ENCODE peak calls at places on chromosomes 16 and 17, in seven cellular contexts. K is HepG2, T is SK-N-SH, S is GM12878, M is HCT116, N is H1, H is K562. E is an unnamed sample.

GRCh38 chr16:3364774-3365427 is 9.2 kb downstream of the OR2C1 start:
- DNase-seq in K (peak; percentile 94), T (peak; percentile 85), S (peak; percentile 50), M (no peak), N (no peak), H (no peak), E (peak; percentile 90)

GRCh38 chr17:41004397-41004796 is 4.5 kb downstream of the KRTAP3-1 start:
- DNase-seq in K (no peak), T (no peak), S (no peak), M (no peak), N (no peak), H (no peak), E (no peak)

GRCh38 chr17:47704116-47704515 is 10.2 kb downstream of the TBKBP1 start:
- DNase-seq in K (no peak), T (no peak), S (no peak), M (no peak), N (no peak), H (no peak), E (no peak)

GRCh38 chr17:50604470-50604869 is 30.2 kb upstream of the ABCC3 start:
- DNase-seq in K (no peak), T (peak; percentile 99), S (no peak), M (no peak), N (no peak), H (no peak), E (no peak)

GRCh38 chr16:55169780-55170179 is 154.2 kb upstream of the IRX6 start:
- DNase-seq in K (no peak), T (no peak), S (no peak), M (no peak), N (no peak), H (no peak), E (no peak)

GRCh38 chr16:79519448-79519847 is 81.1 kb downstream of the MAF start:
- DNase-seq in K (no peak), T (peak; percentile 73), S (no peak), M (no peak), N (no peak), H (peak; percentile 39), E (no peak)

GRCh38 chr17:75785016-75785769 is 587 bp downstream of the UNK start:
- DNase-seq in K (peak; percentile 87), T (peak; percentile 94), S (peak; percentile 67), M (peak; percentile 76), N (no peak), H (peak; percentile 97), E (peak; percentile 47)

GRCh38 chr16:78893340-78893739 is 707.2 kb downstream of the MAF start:
- DNase-seq in K (no peak), T (no peak), S (no peak), M (no peak), N (no peak), H (no peak), E (no peak)

GRCh38 chr16:48462146-48462740 is 77.0 kb upstream of the SIAH1 start:
- DNase-seq in K (no peak), T (no peak), S (no peak), M (no peak), N (no peak), H (no peak), E (no peak)

GRCh38 chr17:76523084-76524037 is 14.1 kb downstream of the CYGB start:
- DNase-seq in K (peak; percentile 53), T (peak; percentile 95), S (no peak), M (peak; percentile 58), N (peak; percentile 49), H (peak; percentile 84), E (peak; percentile 88)

GRCh38 chr17:39755550-39756375 is 18.0 kb downstream of the GRB7 start:
- DNase-seq in K (peak; percentile 23), T (no peak), S (peak; percentile 84), M (no peak), N (no peak), H (no peak), E (no peak)

GRCh38 chr16:30108059-30108855 is 5.1 kb downstream of the GDPD3 start:
- DNase-seq in K (no peak), T (no peak), S (no peak), M (no peak), N (no peak), H (peak; percentile 53), E (no peak)

GRCh38 chr17:73309727-73310555 is 1.9 kb downstream of the CDC42EP4 start:
- DNase-seq in K (no peak), T (peak; percentile 54), S (no peak), M (no peak), N (no peak), H (peak; percentile 85), E (no peak)

GRCh38 chr17:30005709-30006320 is 64.4 kb downstream of the EFCAB5 start:
- DNase-seq in K (peak; percentile 5), T (no peak), S (no peak), M (no peak), N (no peak), H (peak; percentile 19), E (no peak)

GRCh38 chr17:19377602-19378415 is 489 bp upstream of the MAPK7 start:
- DNase-seq in K (peak; percentile 98), T (peak; percentile 98), S (peak; percentile 96), M (peak; percentile 96), N (peak; percentile 97), H (peak; percentile 95), E (peak; percentile 100)

GRCh38 chr16:27347930-27348685 is 34.3 kb downstream of the IL4R start:
- DNase-seq in K (no peak), T (peak; percentile 73), S (no peak), M (no peak), N (no peak), H (no peak), E (no peak)

GRCh38 chr17:69430488-69430887 is 16.0 kb downstream of the MAP2K6 start:
- DNase-seq in K (no peak), T (no peak), S (no peak), M (no peak), N (no peak), H (no peak), E (no peak)

GRCh38 chr16:66486199-66486772 is 59.2 kb downstream of the BEAN1 start:
- DNase-seq in K (no peak), T (no peak), S (no peak), M (no peak), N (no peak), H (no peak), E (no peak)

GRCh38 chr17:27323538-27324212 is 29.8 kb downstream of the WSB1 start:
- DNase-seq in K (peak; percentile 77), T (no peak), S (no peak), M (no peak), N (no peak), H (peak; percentile 77), E (peak; percentile 75)

GRCh38 chr16:21645261-21645721 is 7.1 kb downstream of the IGSF6 start:
- DNase-seq in K (no peak), T (no peak), S (peak; percentile 69), M (no peak), N (no peak), H (no peak), E (no peak)

GRCh38 chr16:450800-451512 is 25.5 kb downstream of the RAB11FIP3 start:
- DNase-seq in K (peak; percentile 39), T (no peak), S (no peak), M (no peak), N (no peak), H (no peak), E (no peak)

GRCh38 chr17:13750783-13751484 is 149.2 kb upstream of the HS3ST3A1 start:
- DNase-seq in K (no peak), T (no peak), S (no peak), M (no peak), N (no peak), H (peak; percentile 9), E (no peak)

GRCh38 chr17:63775420-63775819 is 1.4 kb downstream of the DDX42 start:
- DNase-seq in K (no peak), T (peak; percentile 20), S (no peak), M (no peak), N (no peak), H (peak; percentile 70), E (no peak)

GRCh38 chr17:42414782-42415409 is 8.2 kb downstream of the CAVIN1 start:
- DNase-seq in K (no peak), T (no peak), S (no peak), M (no peak), N (no peak), H (no peak), E (no peak)

GRCh38 chr17:7740481-7741001 is 23.0 kb downstream of the DNAH2 start:
- DNase-seq in K (no peak), T (no peak), S (no peak), M (no peak), N (no peak), H (no peak), E (no peak)
- TF ChIP-seq JUND in K (no peak), T (no peak), S (no peak), M (no peak), N (no peak), H (no peak), E (no peak)

DNA sequence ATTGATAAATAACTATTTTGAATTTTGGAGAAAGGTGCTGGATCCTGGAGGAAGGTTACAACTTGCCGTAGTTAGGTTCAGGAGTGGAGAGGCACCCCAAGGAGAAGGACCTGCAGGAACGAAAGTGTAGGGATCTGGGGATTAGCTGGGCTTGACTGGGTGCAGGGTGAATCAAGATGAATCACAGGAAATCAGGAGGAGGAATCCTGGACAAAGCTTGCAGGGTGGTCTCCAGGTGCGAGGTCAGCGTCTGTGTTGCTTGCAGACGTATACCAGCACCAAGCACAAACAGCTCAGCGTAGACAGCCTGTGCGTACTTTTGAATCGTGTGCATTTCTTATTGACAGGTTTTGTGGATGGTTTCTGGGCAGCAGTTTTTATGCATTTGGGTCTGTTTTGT is 144.3 kb downstream of the MSI2 start:
- DNase-seq in K (no peak), T (no peak), S (no peak), M (no peak), N (no peak), H (no peak), E (no peak)
- TF ChIP-seq JUND in K (no peak), T (no peak), S (no peak), M (no peak), N (no peak), H (no peak), E (no peak)

GRCh38 chr17:34580685-34581445 is 1.5 kb downstream of the TMEM132E start:
- DNase-seq in K (no peak), T (peak; percentile 78), S (no peak), M (no peak), N (no peak), H (peak; percentile 6), E (no peak)

GRCh38 chr17:34581446-34582184 is 2.2 kb downstream of the TMEM132E start:
- DNase-seq in K (no peak), T (peak; percentile 70), S (no peak), M (no peak), N (no peak), H (no peak), E (no peak)

GRCh38 chr17:34578656-34579016 is 746 bp upstream of the TMEM132E start:
- DNase-seq in K (no peak), T (no peak), S (no peak), M (no peak), N (no peak), H (no peak), E (no peak)

GRCh38 chr17:34579017-34579946 is at the start of gene TMEM132E:
- DNase-seq in K (no peak), T (peak; percentile 75), S (no peak), M (no peak), N (no peak), H (no peak), E (peak; percentile 94)

GRCh38 chr17:34579979-34580684 is 750 bp downstream of the TMEM132E start:
- DNase-seq in K (no peak), T (peak; percentile 83), S (no peak), M (no peak), N (no peak), H (no peak), E (peak; percentile 30)
- TF ChIP-seq JUND in K (no peak), T (no peak), S (no peak), M (no peak), N (no peak), H (no peak), E (no peak)

GRCh38 chr16:83720213-83720612 is 87.6 kb upstream of the HSBP1 start:
- DNase-seq in K (no peak), T (no peak), S (no peak), M (no peak), N (no peak), H (no peak), E (no peak)
- TF ChIP-seq JUND in K (no peak), T (no peak), S (no peak), M (no peak), N (no peak), H (no peak), E (no peak)

E was measured in T47D.